ENCODE peak calls at places on chromosomes 5 and 9, in five cellular contexts. One of them, this sample, is unnamed.

GRCh38 chr9:93958121-93958874 is 3.1 kb upstream of the BARX1 start:
- DNase-seq in SK-N-MC: no peak
- DNase-seq in right atrium auricular region: no peak
- DNase-seq in NT2/D1: no peak
- DNase-seq in CD8-positive, alpha-beta T cell: no peak
- DNase-seq in this sample: no peak

GRCh38 chr5:132245593-132245992 is 11.9 kb upstream of the PDLIM4 start:
- DNase-seq in SK-N-MC: no peak
- DNase-seq in right atrium auricular region: no peak
- DNase-seq in NT2/D1: no peak
- DNase-seq in CD8-positive, alpha-beta T cell: no peak
- DNase-seq in this sample: no peak

GRCh38 chr9:136010615-136011341 is 49.6 kb upstream of the UBAC1 start:
- DNase-seq in SK-N-MC: no peak
- DNase-seq in right atrium auricular region: no peak
- DNase-seq in NT2/D1: no peak
- DNase-seq in CD8-positive, alpha-beta T cell: no peak
- DNase-seq in this sample: no peak

GRCh38 chr9:116447914-116448313 is 239.2 kb upstream of the TRIM32 start:
- DNase-seq in SK-N-MC: no peak
- DNase-seq in right atrium auricular region: no peak
- DNase-seq in NT2/D1: no peak
- DNase-seq in CD8-positive, alpha-beta T cell: no peak
- DNase-seq in this sample: no peak

GRCh38 chr9:30967484-30967883 is 1417.0 kb upstream of the ACO1 start:
- DNase-seq in SK-N-MC: no peak
- DNase-seq in right atrium auricular region: no peak
- DNase-seq in NT2/D1: no peak
- DNase-seq in CD8-positive, alpha-beta T cell: no peak
- DNase-seq in this sample: no peak

GRCh38 chr9:136252281-136252680 is 6.7 kb upstream of the QSOX2 start:
- DNase-seq in SK-N-MC: no peak
- DNase-seq in right atrium auricular region: no peak
- DNase-seq in NT2/D1: no peak
- DNase-seq in CD8-positive, alpha-beta T cell: no peak
- DNase-seq in this sample: no peak

GRCh38 chr5:76397200-76397599 is 5.9 kb upstream of the IQGAP2 start:
- DNase-seq in SK-N-MC: no peak
- DNase-seq in right atrium auricular region: no peak
- DNase-seq in NT2/D1: no peak
- DNase-seq in CD8-positive, alpha-beta T cell: no peak
- DNase-seq in this sample: no peak

GRCh38 chr5:178690208-178690607 is 40.3 kb downstream of the ZNF354A start:
- DNase-seq in SK-N-MC: no peak
- DNase-seq in right atrium auricular region: no peak
- DNase-seq in NT2/D1: no peak
- DNase-seq in CD8-positive, alpha-beta T cell: no peak
- DNase-seq in this sample: no peak

GRCh38 chr5:12367973-12368372 is 463.7 kb upstream of the CTNND2 start:
- DNase-seq in SK-N-MC: no peak
- DNase-seq in right atrium auricular region: no peak
- DNase-seq in NT2/D1: no peak
- DNase-seq in CD8-positive, alpha-beta T cell: no peak
- DNase-seq in this sample: no peak

GRCh38 chr9:135662758-135663450 is at the start of gene LCN9:
- DNase-seq in SK-N-MC: no peak
- DNase-seq in right atrium auricular region: no peak
- DNase-seq in NT2/D1: no peak
- DNase-seq in CD8-positive, alpha-beta T cell: no peak
- DNase-seq in this sample: no peak

GRCh38 chr5:142521706-142522105 is 164.2 kb downstream of the FGF1 start:
- DNase-seq in SK-N-MC: no peak
- DNase-seq in right atrium auricular region: no peak
- DNase-seq in NT2/D1: no peak
- DNase-seq in CD8-positive, alpha-beta T cell: no peak
- DNase-seq in this sample: no peak

GRCh38 chr5:103139264-103139865 is 19.3 kb downstream of the PPIP5K2 start:
- DNase-seq in SK-N-MC: no peak
- DNase-seq in right atrium auricular region: peak
- DNase-seq in NT2/D1: no peak
- DNase-seq in CD8-positive, alpha-beta T cell: peak
- DNase-seq in this sample: peak

GRCh38 chr5:107092695-107093094 is 578.0 kb downstream of the EFNA5 start:
- DNase-seq in SK-N-MC: no peak
- DNase-seq in right atrium auricular region: no peak
- DNase-seq in NT2/D1: no peak
- DNase-seq in CD8-positive, alpha-beta T cell: no peak
- DNase-seq in this sample: no peak

GRCh38 chr9:111542497-111543254 is 17.7 kb downstream of the ZNF483 start:
- DNase-seq in SK-N-MC: no peak
- DNase-seq in right atrium auricular region: no peak
- DNase-seq in NT2/D1: no peak
- DNase-seq in CD8-positive, alpha-beta T cell: no peak
- DNase-seq in this sample: no peak

GRCh38 chr9:105405514-105406131 is 42.2 kb upstream of the FSD1L start:
- DNase-seq in SK-N-MC: no peak
- DNase-seq in right atrium auricular region: no peak
- DNase-seq in NT2/D1: no peak
- DNase-seq in CD8-positive, alpha-beta T cell: peak
- DNase-seq in this sample: peak

GRCh38 chr9:121636411-121636865 is 15.0 kb upstream of the DAB2IP start:
- DNase-seq in SK-N-MC: no peak
- DNase-seq in right atrium auricular region: no peak
- DNase-seq in NT2/D1: no peak
- DNase-seq in CD8-positive, alpha-beta T cell: no peak
- DNase-seq in this sample: no peak

GRCh38 chr9:134252084-134252830 is 74.0 kb upstream of the RXRA start:
- DNase-seq in SK-N-MC: no peak
- DNase-seq in right atrium auricular region: no peak
- DNase-seq in NT2/D1: no peak
- DNase-seq in CD8-positive, alpha-beta T cell: no peak
- DNase-seq in this sample: no peak

GRCh38 chr9:37903581-37903830 is 421 bp downstream of the SLC25A51 start:
- DNase-seq in SK-N-MC: no peak
- DNase-seq in right atrium auricular region: peak
- DNase-seq in NT2/D1: no peak
- DNase-seq in CD8-positive, alpha-beta T cell: no peak
- DNase-seq in this sample: no peak

GRCh38 chr9:20651926-20652325 is 29.6 kb upstream of the MLLT3 start:
- DNase-seq in SK-N-MC: no peak
- DNase-seq in right atrium auricular region: no peak
- DNase-seq in NT2/D1: no peak
- DNase-seq in CD8-positive, alpha-beta T cell: no peak
- DNase-seq in this sample: no peak

GRCh38 chr9:110769667-110770066 is 101.1 kb downstream of the MUSK start:
- DNase-seq in SK-N-MC: no peak
- DNase-seq in right atrium auricular region: no peak
- DNase-seq in NT2/D1: no peak
- DNase-seq in CD8-positive, alpha-beta T cell: no peak
- DNase-seq in this sample: no peak

GRCh38 chr5:33120671-33121070 is 320.1 kb upstream of the TARS1 start:
- DNase-seq in SK-N-MC: no peak
- DNase-seq in right atrium auricular region: no peak
- DNase-seq in NT2/D1: no peak
- DNase-seq in CD8-positive, alpha-beta T cell: no peak
- DNase-seq in this sample: no peak

GRCh38 chr5:79105868-79106267 is 5.7 kb upstream of the BHMT start:
- DNase-seq in SK-N-MC: no peak
- DNase-seq in right atrium auricular region: no peak
- DNase-seq in NT2/D1: no peak
- DNase-seq in CD8-positive, alpha-beta T cell: no peak
- DNase-seq in this sample: no peak

GRCh38 chr5:59391576-59391975 is 501.9 kb downstream of the PDE4D start:
- DNase-seq in SK-N-MC: no peak
- DNase-seq in right atrium auricular region: no peak
- DNase-seq in NT2/D1: no peak
- DNase-seq in CD8-positive, alpha-beta T cell: no peak
- DNase-seq in this sample: no peak

GRCh38 chr5:112479418-112479817 is 60.3 kb upstream of the EPB41L4A start:
- DNase-seq in SK-N-MC: no peak
- DNase-seq in right atrium auricular region: no peak
- DNase-seq in NT2/D1: no peak
- DNase-seq in CD8-positive, alpha-beta T cell: no peak
- DNase-seq in this sample: no peak

GRCh38 chr9:4238522-4238921 is 61.3 kb downstream of the GLIS3 start:
- DNase-seq in SK-N-MC: no peak
- DNase-seq in right atrium auricular region: no peak
- DNase-seq in NT2/D1: no peak
- DNase-seq in CD8-positive, alpha-beta T cell: no peak
- DNase-seq in this sample: no peak

GRCh38 chr5:136808756-136809155 is 443.4 kb upstream of the TRPC7 start:
- DNase-seq in SK-N-MC: no peak
- DNase-seq in right atrium auricular region: no peak
- DNase-seq in NT2/D1: no peak
- DNase-seq in CD8-positive, alpha-beta T cell: no peak
- DNase-seq in this sample: no peak

GRCh38 chr9:135951889-135952663 is 9.1 kb downstream of the UBAC1 start:
- DNase-seq in SK-N-MC: no peak
- DNase-seq in right atrium auricular region: no peak
- DNase-seq in NT2/D1: no peak
- DNase-seq in CD8-positive, alpha-beta T cell: no peak
- DNase-seq in this sample: no peak

GRCh38 chr9:14318934-14319513 is 5.1 kb upstream of the NFIB start:
- DNase-seq in SK-N-MC: no peak
- DNase-seq in right atrium auricular region: no peak
- DNase-seq in NT2/D1: no peak
- DNase-seq in CD8-positive, alpha-beta T cell: no peak
- DNase-seq in this sample: no peak

GRCh38 chr5:111367081-111367480 is 142.9 kb downstream of the CAMK4 start:
- DNase-seq in SK-N-MC: no peak
- DNase-seq in right atrium auricular region: no peak
- DNase-seq in NT2/D1: no peak
- DNase-seq in CD8-positive, alpha-beta T cell: no peak
- DNase-seq in this sample: no peak

GRCh38 chr9:93302586-93303257 is 118.8 kb downstream of the WNK2 start:
- DNase-seq in SK-N-MC: no peak
- DNase-seq in right atrium auricular region: peak
- DNase-seq in NT2/D1: peak
- DNase-seq in CD8-positive, alpha-beta T cell: peak
- DNase-seq in this sample: peak

GRCh38 chr5:40046792-40047191 is 622.0 kb upstream of the DAB2 start:
- DNase-seq in SK-N-MC: no peak
- DNase-seq in right atrium auricular region: no peak
- DNase-seq in NT2/D1: no peak
- DNase-seq in CD8-positive, alpha-beta T cell: no peak
- DNase-seq in this sample: no peak

GRCh38 chr9:137278913-137279711 is 1.6 kb downstream of the TOR4A start:
- DNase-seq in SK-N-MC: no peak
- DNase-seq in right atrium auricular region: no peak
- DNase-seq in NT2/D1: no peak
- DNase-seq in CD8-positive, alpha-beta T cell: no peak
- DNase-seq in this sample: no peak
- H3K4me3 ChIP-seq in SK-N-MC: no peak
- H3K4me3 ChIP-seq in right atrium auricular region: no peak
- H3K4me3 ChIP-seq in NT2/D1: no peak
- H3K4me3 ChIP-seq in CD8-positive, alpha-beta T cell: no peak
- H3K4me3 ChIP-seq in this sample: no peak

DNA sequence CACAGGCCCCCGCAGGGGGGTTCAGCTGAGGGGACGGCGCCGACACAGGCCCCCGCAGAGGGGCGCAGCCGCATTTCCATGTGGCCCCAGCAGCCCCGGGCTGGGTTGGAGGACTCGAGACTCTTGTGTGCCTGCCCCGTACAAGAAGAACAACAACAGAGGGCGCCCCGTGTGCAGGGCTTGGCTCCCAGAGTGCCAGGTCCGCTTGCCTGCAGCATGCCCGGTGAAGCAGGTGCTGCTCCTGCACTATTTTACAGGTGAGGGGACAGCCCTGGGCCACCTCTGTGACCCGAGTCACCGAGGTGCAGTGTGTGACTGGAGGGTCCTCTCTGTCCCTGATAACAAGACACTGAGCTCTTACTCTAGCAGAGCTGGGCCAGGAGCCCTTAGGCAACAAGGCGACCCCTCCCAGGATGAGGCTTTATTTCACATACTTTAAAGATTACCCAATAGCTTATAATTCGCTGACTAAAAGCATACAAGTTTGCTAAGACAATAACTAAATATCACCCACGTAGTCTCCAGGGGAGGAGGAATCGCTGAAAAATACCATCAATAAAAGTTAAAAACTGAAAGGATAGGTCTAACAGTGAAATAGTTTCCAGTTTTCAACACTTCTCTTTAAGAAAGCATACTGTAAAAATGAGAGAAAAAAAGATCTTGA is 41.7 kb upstream of the SLC9A3 start:
- DNase-seq in SK-N-MC: no peak
- DNase-seq in right atrium auricular region: no peak
- DNase-seq in NT2/D1: no peak
- DNase-seq in CD8-positive, alpha-beta T cell: no peak
- DNase-seq in this sample: no peak
- H3K4me3 ChIP-seq in SK-N-MC: peak
- H3K4me3 ChIP-seq in right atrium auricular region: no peak
- H3K4me3 ChIP-seq in NT2/D1: no peak
- H3K4me3 ChIP-seq in CD8-positive, alpha-beta T cell: no peak
- H3K4me3 ChIP-seq in this sample: no peak

GRCh38 chr9:72527801-72528195 is 6.4 kb downstream of the TMC1 start:
- DNase-seq in SK-N-MC: no peak
- DNase-seq in right atrium auricular region: no peak
- DNase-seq in NT2/D1: no peak
- DNase-seq in CD8-positive, alpha-beta T cell: no peak
- DNase-seq in this sample: no peak
- H3K4me3 ChIP-seq in SK-N-MC: no peak
- H3K4me3 ChIP-seq in right atrium auricular region: no peak
- H3K4me3 ChIP-seq in NT2/D1: no peak
- H3K4me3 ChIP-seq in CD8-positive, alpha-beta T cell: peak
- H3K4me3 ChIP-seq in this sample: peak

DNA sequence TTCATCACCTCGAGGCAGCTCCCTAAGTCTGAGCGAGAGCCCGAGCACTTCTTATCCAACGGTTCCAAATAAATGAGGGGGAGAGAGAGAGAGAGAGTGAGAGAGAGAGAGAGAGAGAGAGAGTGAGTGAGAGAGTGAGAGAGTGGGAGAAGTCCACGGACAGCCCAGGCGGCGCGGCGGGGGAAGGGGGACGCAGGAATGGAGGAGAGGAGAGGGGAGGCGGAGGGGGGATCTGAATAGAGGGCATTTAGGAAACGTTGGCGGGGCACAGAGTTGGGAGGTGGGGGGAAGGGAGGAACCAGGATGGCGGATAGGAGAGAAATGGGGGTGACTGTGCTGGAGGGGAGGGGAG is 481 bp upstream of the BASP1 start:
- DNase-seq in SK-N-MC: no peak
- DNase-seq in right atrium auricular region: no peak
- DNase-seq in NT2/D1: no peak
- DNase-seq in CD8-positive, alpha-beta T cell: no peak
- DNase-seq in this sample: no peak
- H3K4me3 ChIP-seq in SK-N-MC: peak
- H3K4me3 ChIP-seq in right atrium auricular region: peak
- H3K4me3 ChIP-seq in NT2/D1: peak
- H3K4me3 ChIP-seq in CD8-positive, alpha-beta T cell: no peak
- H3K4me3 ChIP-seq in this sample: no peak

GRCh38 chr5:177470759-177471536 is 2.5 kb downstream of the DBN1 start:
- DNase-seq in SK-N-MC: no peak
- DNase-seq in right atrium auricular region: no peak
- DNase-seq in NT2/D1: no peak
- DNase-seq in CD8-positive, alpha-beta T cell: no peak
- DNase-seq in this sample: no peak
- H3K4me3 ChIP-seq in SK-N-MC: peak
- H3K4me3 ChIP-seq in right atrium auricular region: no peak
- H3K4me3 ChIP-seq in NT2/D1: peak
- H3K4me3 ChIP-seq in CD8-positive, alpha-beta T cell: no peak
- H3K4me3 ChIP-seq in this sample: no peak

This sample was measured in Jurkat, Clone E6-1.